ENCODE peak calls at places on chromosomes 16 and 17, in four cellular contexts. One of them, this sample, is unnamed.

GRCh38 chr16:21708533-21709115 is 44.9 kb downstream of the OTOA start:
- DNase-seq in left ventricle myocardium inferior: peak
- DNase-seq in ovary: peak
- DNase-seq in adrenal gland: peak
- DNase-seq in this sample: peak

GRCh38 chr16:56192971-56193936 is 2.0 kb downstream of the GNAO1 start:
- DNase-seq in ovary: no peak
- DNase-seq in left ventricle myocardium inferior: no peak
- DNase-seq in adrenal gland: no peak
- DNase-seq in this sample: no peak

GRCh38 chr17:83118071-83118841 is 38.8 kb downstream of the METRNL start:
- DNase-seq in adrenal gland: no peak
- DNase-seq in left ventricle myocardium inferior: peak
- DNase-seq in ovary: peak
- DNase-seq in this sample: peak

GRCh38 chr17:8739104-8739503 is 5.5 kb downstream of the CCDC42 start:
- DNase-seq in left ventricle myocardium inferior: no peak
- DNase-seq in adrenal gland: no peak
- DNase-seq in ovary: no peak
- DNase-seq in this sample: no peak

GRCh38 chr16:88070341-88070740 is 119.1 kb downstream of the BANP start:
- DNase-seq in ovary: no peak
- DNase-seq in adrenal gland: no peak
- DNase-seq in left ventricle myocardium inferior: no peak
- DNase-seq in this sample: no peak

GRCh38 chr17:44952946-44953475 is 5.4 kb upstream of the KIF18B start:
- DNase-seq in left ventricle myocardium inferior: no peak
- DNase-seq in adrenal gland: no peak
- DNase-seq in ovary: no peak
- DNase-seq in this sample: no peak

GRCh38 chr17:69539274-69539673 is 124.8 kb downstream of the MAP2K6 start:
- DNase-seq in adrenal gland: no peak
- DNase-seq in left ventricle myocardium inferior: no peak
- DNase-seq in ovary: no peak
- DNase-seq in this sample: no peak

GRCh38 chr17:20934288-20934687 is 108.5 kb downstream of the USP22 start:
- DNase-seq in left ventricle myocardium inferior: no peak
- DNase-seq in adrenal gland: no peak
- DNase-seq in ovary: no peak
- DNase-seq in this sample: no peak

GRCh38 chr16:86584726-86585721 is 6.7 kb downstream of the FOXL1 start:
- DNase-seq in left ventricle myocardium inferior: no peak
- DNase-seq in ovary: no peak
- DNase-seq in adrenal gland: no peak
- DNase-seq in this sample: no peak

GRCh38 chr17:4788807-4789700 is at the start of gene GLTPD2:
- DNase-seq in ovary: peak
- DNase-seq in left ventricle myocardium inferior: no peak
- DNase-seq in adrenal gland: no peak
- DNase-seq in this sample: no peak

GRCh38 chr17:70258465-70258864 is 89.1 kb downstream of the KCNJ2 start:
- DNase-seq in adrenal gland: no peak
- DNase-seq in left ventricle myocardium inferior: no peak
- DNase-seq in ovary: no peak
- DNase-seq in this sample: no peak

GRCh38 chr16:64865037-64865696 is 256.7 kb downstream of the CDH11 start:
- DNase-seq in adrenal gland: no peak
- DNase-seq in ovary: no peak
- DNase-seq in left ventricle myocardium inferior: no peak
- DNase-seq in this sample: no peak

GRCh38 chr17:30104575-30105339 is 11.9 kb upstream of the NSRP1 start:
- DNase-seq in ovary: peak
- DNase-seq in adrenal gland: peak
- DNase-seq in left ventricle myocardium inferior: peak
- DNase-seq in this sample: peak

GRCh38 chr17:63448655-63449054 is 2.5 kb upstream of the CYB561 start:
- DNase-seq in left ventricle myocardium inferior: no peak
- DNase-seq in ovary: no peak
- DNase-seq in adrenal gland: no peak
- DNase-seq in this sample: no peak

GRCh38 chr17:31015639-31016038 is 44.8 kb downstream of the RNF135 start:
- DNase-seq in left ventricle myocardium inferior: no peak
- DNase-seq in ovary: no peak
- DNase-seq in adrenal gland: no peak
- DNase-seq in this sample: no peak

GRCh38 chr17:5581655-5582054 is 2.7 kb downstream of the NLRP1 start:
- DNase-seq in left ventricle myocardium inferior: no peak
- DNase-seq in ovary: no peak
- DNase-seq in adrenal gland: no peak
- DNase-seq in this sample: no peak

GRCh38 chr16:48612621-48613020 is 2.6 kb upstream of the N4BP1 start:
- DNase-seq in adrenal gland: no peak
- DNase-seq in ovary: no peak
- DNase-seq in left ventricle myocardium inferior: no peak
- DNase-seq in this sample: no peak

GRCh38 chr17:57678393-57678792 is 66.7 kb downstream of the CCDC182 start:
- DNase-seq in ovary: no peak
- DNase-seq in adrenal gland: no peak
- DNase-seq in left ventricle myocardium inferior: no peak
- DNase-seq in this sample: no peak

GRCh38 chr17:74430706-74431567 is 951 bp upstream of the GPRC5C start:
- DNase-seq in ovary: peak
- DNase-seq in adrenal gland: peak
- DNase-seq in left ventricle myocardium inferior: peak
- DNase-seq in this sample: peak

GRCh38 chr16:84378099-84378498 is 9.8 kb downstream of the ATP2C2 start:
- DNase-seq in adrenal gland: no peak
- DNase-seq in ovary: no peak
- DNase-seq in left ventricle myocardium inferior: no peak
- DNase-seq in this sample: no peak

GRCh38 chr16:84379731-84380369 is 11.5 kb downstream of the ATP2C2 start:
- DNase-seq in ovary: no peak
- DNase-seq in left ventricle myocardium inferior: no peak
- DNase-seq in adrenal gland: no peak
- DNase-seq in this sample: no peak

GRCh38 chr16:84380405-84380804 is 12.1 kb downstream of the ATP2C2 start:
- DNase-seq in adrenal gland: no peak
- DNase-seq in ovary: no peak
- DNase-seq in left ventricle myocardium inferior: no peak
- DNase-seq in this sample: peak

GRCh38 chr16:84378567-84378966 is 10.2 kb downstream of the ATP2C2 start:
- DNase-seq in left ventricle myocardium inferior: no peak
- DNase-seq in adrenal gland: no peak
- DNase-seq in ovary: no peak
- DNase-seq in this sample: peak

GRCh38 chr16:84379008-84379730 is 10.8 kb downstream of the ATP2C2 start:
- DNase-seq in ovary: no peak
- DNase-seq in left ventricle myocardium inferior: no peak
- DNase-seq in adrenal gland: no peak
- DNase-seq in this sample: no peak
- H3K27ac ChIP-seq in ovary: no peak
- H3K27ac ChIP-seq in left ventricle myocardium inferior: no peak
- H3K27ac ChIP-seq in adrenal gland: no peak
- H3K27ac ChIP-seq in this sample: no peak

GRCh38 chr16:73166972-73167550 is 119.1 kb upstream of the ZFHX3 start:
- DNase-seq in ovary: no peak
- DNase-seq in adrenal gland: no peak
- DNase-seq in left ventricle myocardium inferior: no peak
- DNase-seq in this sample: no peak
- H3K27ac ChIP-seq in ovary: no peak
- H3K27ac ChIP-seq in adrenal gland: peak
- H3K27ac ChIP-seq in left ventricle myocardium inferior: peak
- H3K27ac ChIP-seq in this sample: peak

GRCh38 chr16:67944690-67945391 is 921 bp upstream of the LCAT start:
- DNase-seq in ovary: peak
- DNase-seq in adrenal gland: no peak
- DNase-seq in left ventricle myocardium inferior: no peak
- DNase-seq in this sample: no peak
- H3K27ac ChIP-seq in ovary: peak
- H3K27ac ChIP-seq in adrenal gland: no peak
- H3K27ac ChIP-seq in left ventricle myocardium inferior: peak
- H3K27ac ChIP-seq in this sample: peak

DNA sequence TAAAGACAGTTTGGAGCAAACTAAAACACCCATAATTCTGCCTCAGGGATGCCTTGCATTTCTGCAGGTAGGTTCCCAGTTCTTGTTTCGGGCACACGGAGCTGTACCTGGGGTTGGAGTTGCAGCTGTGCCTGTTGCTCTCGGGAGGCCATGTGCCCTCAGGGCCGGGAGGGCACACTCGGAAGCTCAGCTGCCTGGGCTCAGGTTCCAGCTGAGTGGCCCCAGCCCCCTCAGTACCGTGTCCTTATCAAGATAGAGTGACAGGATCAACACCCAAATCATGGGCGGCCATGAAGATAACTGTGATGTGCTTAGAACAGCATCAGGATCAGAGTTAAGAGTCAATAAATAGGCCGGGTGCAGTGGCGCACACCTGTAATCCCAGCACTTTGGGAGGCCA is 107.9 kb downstream of the SNX29 start:
- DNase-seq in ovary: peak
- DNase-seq in left ventricle myocardium inferior: no peak
- DNase-seq in adrenal gland: no peak
- DNase-seq in this sample: peak
- H3K27ac ChIP-seq in ovary: no peak
- H3K27ac ChIP-seq in left ventricle myocardium inferior: no peak
- H3K27ac ChIP-seq in adrenal gland: no peak
- H3K27ac ChIP-seq in this sample: no peak

GRCh38 chr17:42270596-42270995 is 5.6 kb downstream of the STAT5B start:
- DNase-seq in left ventricle myocardium inferior: no peak
- DNase-seq in ovary: no peak
- DNase-seq in adrenal gland: peak
- DNase-seq in this sample: no peak

GRCh38 chr17:42270175-42270545 is 6.0 kb downstream of the STAT5B start:
- DNase-seq in ovary: no peak
- DNase-seq in adrenal gland: no peak
- DNase-seq in left ventricle myocardium inferior: no peak
- DNase-seq in this sample: no peak

GRCh38 chr17:42272162-42272561 is 4.0 kb downstream of the STAT5B start:
- DNase-seq in adrenal gland: no peak
- DNase-seq in left ventricle myocardium inferior: no peak
- DNase-seq in ovary: no peak
- DNase-seq in this sample: no peak

GRCh38 chr17:42272576-42272975 is 3.6 kb downstream of the STAT5B start:
- DNase-seq in adrenal gland: no peak
- DNase-seq in ovary: no peak
- DNase-seq in left ventricle myocardium inferior: no peak
- DNase-seq in this sample: no peak

GRCh38 chr17:42271277-42271922 is 4.8 kb downstream of the STAT5B start:
- DNase-seq in ovary: no peak
- DNase-seq in left ventricle myocardium inferior: no peak
- DNase-seq in adrenal gland: no peak
- DNase-seq in this sample: no peak
- H3K27ac ChIP-seq in ovary: no peak
- H3K27ac ChIP-seq in left ventricle myocardium inferior: no peak
- H3K27ac ChIP-seq in adrenal gland: peak
- H3K27ac ChIP-seq in this sample: no peak

GRCh38 chr17:81237591-81238489 is 1.0 kb downstream of the TEPSIN start:
- DNase-seq in ovary: no peak
- DNase-seq in left ventricle myocardium inferior: no peak
- DNase-seq in adrenal gland: no peak
- DNase-seq in this sample: no peak
- H3K27ac ChIP-seq in ovary: no peak
- H3K27ac ChIP-seq in left ventricle myocardium inferior: peak
- H3K27ac ChIP-seq in adrenal gland: no peak
- H3K27ac ChIP-seq in this sample: peak

This sample was measured in tibial artery.